ENCODE peak calls at places on chromosomes 16 and 17, in eight cellular contexts. W, Q, O, M, U, N, K and Y are unnamed samples. For H3K4me1 and H3K9me3, the result is how much of the 10 kb centered on the place peaks cover.

GRCh38 chr17:6596076-6596475 is 39.7 kb upstream of the PITPNM3 start:
- DNase-seq in W (no peak), Q (no peak), O (no peak), M (no peak), U (no peak), N (no peak), K (no peak), Y (no peak)

GRCh38 chr17:66273391-66273722 is 29.1 kb upstream of the PRKCA start:
- DNase-seq in W (no peak), Q (no peak), O (no peak), M (no peak), U (no peak), N (no peak), K (no peak), Y (no peak)

GRCh38 chr17:30240177-30240576 is 4.7 kb upstream of the SLC6A4 start:
- DNase-seq in W (no peak), Q (no peak), O (no peak), M (no peak), U (no peak), N (no peak), K (no peak), Y (no peak)

GRCh38 chr16:85715169-85716015 is 26.6 kb upstream of the GINS2 start:
- DNase-seq in W (no peak), Q (no peak), O (no peak), M (no peak), U (no peak), N (no peak), K (no peak), Y (no peak)

GRCh38 chr17:6525111-6525510 is 31.2 kb downstream of the PITPNM3 start:
- DNase-seq in W (peak), Q (no peak), O (no peak), M (no peak), U (peak), N (no peak), K (no peak), Y (no peak)

GRCh38 chr16:29231231-29231630 is 175.3 kb downstream of the NPIPB11 start:
- DNase-seq in W (no peak), Q (no peak), O (no peak), M (no peak), U (peak), N (no peak), K (no peak), Y (no peak)

GRCh38 chr17:64920026-64920418 is 744 bp upstream of the LRRC37A3 start:
- DNase-seq in W (no peak), Q (no peak), O (peak), M (no peak), U (no peak), N (no peak), K (no peak), Y (peak)

GRCh38 chr16:27779719-27780161 is 229.8 kb downstream of the KATNIP start:
- DNase-seq in W (no peak), Q (no peak), O (no peak), M (peak), U (no peak), N (no peak), K (peak), Y (peak)

GRCh38 chr17:37206299-37206698 is 169.5 kb upstream of the C17orf78 start:
- DNase-seq in W (no peak), Q (no peak), O (no peak), M (no peak), U (no peak), N (no peak), K (no peak), Y (no peak)

GRCh38 chr17:20008242-20009051 is 712 bp upstream of the SPECC1 start:
- DNase-seq in W (peak), Q (no peak), O (no peak), M (peak), U (no peak), N (no peak), K (no peak), Y (peak)

GRCh38 chr16:69851491-69852240 is 89.5 kb downstream of the WWP2 start:
- DNase-seq in W (no peak), Q (no peak), O (no peak), M (no peak), U (no peak), N (no peak), K (no peak), Y (no peak)

GRCh38 chr17:69501591-69502468 is 87.3 kb downstream of the MAP2K6 start:
- DNase-seq in W (peak), Q (no peak), O (peak), M (peak), U (no peak), N (no peak), K (no peak), Y (peak)

GRCh38 chr17:78357177-78357586 is 2.7 kb downstream of the SOCS3 start:
- DNase-seq in W (no peak), Q (no peak), O (peak), M (peak), U (no peak), N (no peak), K (no peak), Y (peak)

GRCh38 chr16:2194852-2195315 is 1.5 kb downstream of the CASKIN1 start:
- DNase-seq in W (peak), Q (no peak), O (peak), M (no peak), U (no peak), N (peak), K (no peak), Y (peak)

GRCh38 chr16:31130899-31131298 is 4.6 kb downstream of the PRSS8 start:
- DNase-seq in W (peak), Q (peak), O (no peak), M (no peak), U (no peak), N (no peak), K (no peak), Y (no peak)

GRCh38 chr16:27429330-27429871 is 27.4 kb downstream of the IL21R start:
- DNase-seq in W (peak), Q (no peak), O (no peak), M (no peak), U (peak), N (no peak), K (no peak), Y (peak)

GRCh38 chr16:30609002-30609927 is 924 bp downstream of the ZNF689 start:
- DNase-seq in W (peak), Q (no peak), O (peak), M (peak), U (peak), N (no peak), K (no peak), Y (peak)

GRCh38 chr17:67942810-67943209 is 53.5 kb downstream of the C17orf58 start:
- DNase-seq in W (no peak), Q (no peak), O (no peak), M (no peak), U (no peak), N (no peak), K (no peak), Y (no peak)

GRCh38 chr16:87931504-87931903 is 4.8 kb downstream of the CA5A start:
- DNase-seq in W (no peak), Q (no peak), O (no peak), M (no peak), U (no peak), N (no peak), K (no peak), Y (peak)

GRCh38 chr16:53859995-53860540 is 156.1 kb downstream of the FTO start:
- DNase-seq in W (no peak), Q (no peak), O (no peak), M (no peak), U (no peak), N (no peak), K (no peak), Y (no peak)

GRCh38 chr17:77318021-77318420 is 177.3 kb downstream of the SEC14L1 start:
- DNase-seq in W (peak), Q (no peak), O (no peak), M (no peak), U (peak), N (no peak), K (no peak), Y (no peak)

GRCh38 chr17:77319211-77320031 is 178.7 kb downstream of the SEC14L1 start:
- DNase-seq in W (peak), Q (peak), O (peak), M (peak), U (peak), N (no peak), K (no peak), Y (peak)

GRCh38 chr17:77320501-77321256 is 179.9 kb downstream of the SEC14L1 start:
- DNase-seq in W (peak), Q (peak), O (peak), M (peak), U (peak), N (peak), K (no peak), Y (no peak)

GRCh38 chr17:77318491-77319210 is 177.9 kb downstream of the SEC14L1 start:
- DNase-seq in W (peak), Q (no peak), O (peak), M (peak), U (peak), N (no peak), K (no peak), Y (no peak)

DNA sequence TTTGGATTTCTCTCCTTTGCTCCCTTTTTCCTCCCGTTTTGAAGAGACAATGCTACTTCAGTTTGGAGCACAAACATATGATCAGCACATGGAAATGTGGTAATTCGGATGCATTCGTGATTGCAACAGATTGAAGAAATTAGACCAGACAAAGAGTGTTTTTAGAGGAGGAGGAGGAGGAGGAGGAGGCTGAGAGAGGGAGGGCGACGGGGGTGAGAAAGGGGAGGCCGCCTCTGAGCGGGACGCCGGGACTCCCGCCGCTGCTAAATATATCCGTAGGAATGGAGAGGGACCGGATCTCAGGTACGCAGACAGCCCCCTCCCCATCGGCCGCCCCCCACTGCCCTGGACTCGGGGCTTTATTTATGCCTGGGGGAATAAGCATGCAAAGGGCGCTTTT is 179.3 kb downstream of the SEC14L1 start:
- DNase-seq in W (peak), Q (no peak), O (peak), M (peak), U (peak), N (no peak), K (no peak), Y (no peak)
- H3K4me1 ChIP-seq in W (half or more), Q (under half), O (half or more), M (under half), U (half or more), N (half or more), K (under half), Y (half or more)

GRCh38 chr17:12909511-12909910 is 108.3 kb downstream of the ELAC2 start:
- DNase-seq in W (no peak), Q (no peak), O (no peak), M (no peak), U (no peak), N (no peak), K (no peak), Y (no peak)
- H3K9me3 ChIP-seq in W (under half), Q (under half), O (under half), M (under half), U (under half), N (under half), K (under half), Y (under half)

GRCh38 chr17:45038771-45039634 is 12.4 kb downstream of the DCAKD start:
- DNase-seq in W (no peak), Q (peak), O (peak), M (peak), U (peak), N (no peak), K (no peak), Y (no peak)
- TF ChIP-seq POLR2A in W (no peak), Q (peak), O (no peak), M (no peak), U (no peak), N (no peak), K (no peak), Y (no peak)

GRCh38 chr17:8160224-8160577 is 2.5 kb downstream of the VAMP2 start:
- DNase-seq in W (no peak), Q (no peak), O (no peak), M (no peak), U (no peak), N (no peak), K (no peak), Y (no peak)

GRCh38 chr17:8162232-8162996 is at the start of gene VAMP2:
- DNase-seq in W (peak), Q (peak), O (peak), M (peak), U (peak), N (no peak), K (no peak), Y (peak)

GRCh38 chr17:8159459-8160223 is 3.1 kb downstream of the VAMP2 start:
- DNase-seq in W (no peak), Q (no peak), O (no peak), M (peak), U (peak), N (no peak), K (no peak), Y (no peak)

GRCh38 chr17:8161289-8162231 is 1.2 kb downstream of the VAMP2 start:
- DNase-seq in W (no peak), Q (no peak), O (no peak), M (peak), U (peak), N (no peak), K (no peak), Y (no peak)

GRCh38 chr17:8160741-8161221 is 2.0 kb downstream of the VAMP2 start:
- DNase-seq in W (no peak), Q (no peak), O (no peak), M (no peak), U (peak), N (no peak), K (no peak), Y (no peak)
- H3K4me1 ChIP-seq in W (half or more), Q (under half), O (under half), M (under half), U (half or more), N (under half), K (under half), Y (under half)

GRCh38 chr17:5488752-5489151 is 2.4 kb downstream of the MIS12 start:
- DNase-seq in W (no peak), Q (no peak), O (no peak), M (no peak), U (no peak), N (no peak), K (no peak), Y (no peak)

DNA sequence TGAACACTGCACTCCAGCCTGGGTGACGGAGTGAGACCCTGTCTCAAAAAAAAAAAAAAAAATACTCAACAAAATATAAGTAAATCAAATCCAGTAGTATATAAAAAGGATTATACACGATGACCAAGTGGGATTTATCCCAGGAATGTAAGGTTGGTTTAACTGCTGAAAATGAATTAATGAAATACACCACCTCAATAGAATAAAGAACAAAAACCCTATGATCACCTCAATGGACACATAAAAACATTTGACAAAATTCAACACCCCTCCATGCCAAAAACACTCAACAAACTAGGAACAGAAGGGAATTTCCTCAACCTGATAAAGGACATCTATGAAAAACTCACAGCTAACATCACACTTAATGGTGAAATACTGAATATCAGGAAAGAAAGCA is 6.6 kb downstream of the MIS12 start:
- DNase-seq in W (no peak), Q (no peak), O (no peak), M (no peak), U (no peak), N (no peak), K (no peak), Y (no peak)
- H3K9me3 ChIP-seq in W (under half), Q (under half), O (under half), M (under half), U (under half), N (under half), K (under half), Y (under half)

DNA sequence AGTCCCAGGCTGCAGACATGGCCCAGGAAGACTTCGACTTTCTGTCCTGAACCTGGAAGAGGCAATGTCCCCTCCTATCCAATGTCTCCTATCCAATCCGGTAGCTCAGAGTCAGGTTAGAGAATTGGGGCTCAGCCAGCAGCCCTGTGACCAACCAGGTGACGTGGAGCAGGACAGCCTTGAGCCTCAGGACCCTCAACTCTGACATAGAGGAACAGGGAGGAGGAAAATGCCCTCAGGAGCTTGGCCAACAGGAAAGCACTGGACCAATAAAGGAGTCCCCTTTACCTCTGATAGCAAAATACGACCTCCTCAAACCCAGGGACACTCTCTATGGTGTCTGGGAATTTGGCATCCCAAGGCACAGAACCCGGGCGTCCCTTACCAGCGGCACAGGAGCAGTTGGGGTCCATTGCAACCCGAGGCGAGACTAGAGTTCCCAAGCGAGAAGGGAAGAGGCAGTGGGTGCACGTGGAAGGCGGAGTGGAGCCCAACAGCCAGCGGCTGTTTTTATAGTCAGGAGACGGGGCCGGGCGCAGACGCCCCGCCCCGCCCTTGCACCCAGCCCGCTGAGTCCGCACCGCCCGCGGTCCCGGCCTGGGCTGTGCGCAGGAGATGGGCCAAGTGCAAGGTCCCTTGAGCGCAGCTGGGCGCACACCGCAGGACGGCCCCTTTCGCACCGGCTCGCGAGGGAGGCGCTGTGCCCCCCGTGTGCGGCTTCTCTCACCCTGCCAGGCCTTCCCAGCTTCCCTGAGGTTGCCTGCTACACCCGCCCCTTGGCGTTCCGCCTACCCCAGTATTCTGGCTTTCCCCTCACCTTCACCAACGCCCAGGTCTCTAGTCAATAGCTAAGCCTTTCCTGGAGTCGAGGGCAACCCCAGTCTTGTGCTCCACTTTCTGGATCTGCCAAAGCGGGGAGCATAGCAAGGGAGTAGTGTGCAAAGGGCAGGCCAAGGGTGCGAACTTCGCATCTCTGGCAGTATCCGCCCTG is at the start of gene MT1G:
- DNase-seq in W (peak), Q (peak), O (no peak), M (no peak), U (peak), N (no peak), K (no peak), Y (no peak)
- TF ChIP-seq POLR2A in W (peak), Q (no peak), O (no peak), M (no peak), U (no peak), N (no peak), K (no peak), Y (no peak)

DNA sequence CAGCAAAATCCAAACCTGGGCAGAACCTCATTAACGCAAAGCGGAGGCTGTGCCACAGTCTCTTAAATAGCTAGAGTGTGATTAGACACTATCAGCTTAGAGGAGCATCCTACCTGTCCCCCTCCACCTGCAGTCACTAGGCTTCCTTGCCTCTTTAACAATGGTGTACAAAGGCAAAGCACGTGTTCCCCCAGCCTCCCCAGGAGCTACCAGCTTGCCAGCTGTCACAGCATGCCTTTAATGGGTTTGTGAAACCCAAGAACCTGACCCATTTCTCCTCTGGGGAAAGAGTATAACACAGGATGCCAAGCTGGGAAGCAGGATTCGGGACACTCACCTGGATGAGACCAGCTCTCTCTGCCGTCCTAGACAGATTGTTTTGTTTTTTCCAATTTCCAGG is 37.2 kb upstream of the TBX2 start:
- DNase-seq in W (no peak), Q (no peak), O (no peak), M (no peak), U (no peak), N (no peak), K (no peak), Y (no peak)
- H3K4me1 ChIP-seq in W (under half), Q (under half), O (under half), M (under half), U (under half), N (under half), K (under half), Y (under half)